ENCODE peak calls at places on chromosomes 5 and 9, in six cellular contexts. Q, V, M, F, I and K are unnamed samples.

GRCh38 chr9:77210116-77210515 is 32.8 kb downstream of the VPS13A start:
- DNase-seq in Q (no peak), V (no peak), M (no peak), F (no peak), I (no peak), K (no peak)

GRCh38 chr5:82723168-82723567 is 354.0 kb downstream of the TMEM167A start:
- DNase-seq in Q (no peak), V (no peak), M (no peak), F (no peak), I (no peak), K (no peak)

GRCh38 chr5:73419414-73420390 is 28.9 kb downstream of the FOXD1 start:
- DNase-seq in Q (no peak), V (no peak), M (peak; percentile 56), F (no peak), I (no peak), K (peak; percentile 69)

GRCh38 chr9:98087420-98088354 is 31.2 kb downstream of the NANS start:
- DNase-seq in Q (no peak), V (peak; percentile 69), M (peak; percentile 74), F (no peak), I (no peak), K (peak; percentile 31)

GRCh38 chr9:70902171-70902570 is 219.2 kb downstream of the TRPM3 start:
- DNase-seq in Q (no peak), V (no peak), M (no peak), F (no peak), I (no peak), K (peak; percentile 52)

GRCh38 chr5:80242849-80243248 is 13.0 kb downstream of the SERINC5 start:
- DNase-seq in Q (no peak), V (no peak), M (peak; percentile 77), F (no peak), I (no peak), K (no peak)

GRCh38 chr5:141604318-141604717 is 14.5 kb downstream of the DIAPH1 start:
- DNase-seq in Q (no peak), V (peak; percentile 83), M (peak; percentile 31), F (peak; percentile 87), I (no peak), K (peak; percentile 92)

GRCh38 chr5:58868931-58869330 is 286.1 kb downstream of the RAB3C start:
- DNase-seq in Q (no peak), V (no peak), M (no peak), F (no peak), I (no peak), K (no peak)

GRCh38 chr5:83059341-83059740 is 17.9 kb downstream of the TMEM167A start:
- DNase-seq in Q (no peak), V (no peak), M (no peak), F (no peak), I (no peak), K (no peak)

GRCh38 chr5:43040287-43041098 is at the start of gene ANXA2R:
- DNase-seq in Q (peak; percentile 67), V (peak; percentile 92), M (peak; percentile 92), F (no peak), I (peak; percentile 63), K (peak; percentile 96)
- TF ChIP-seq CTCF in Q (peak; percentile 68), V (peak; percentile 78), M (peak; percentile 80), F (peak; percentile 90), I (peak; percentile 79), K (peak; percentile 88)

GRCh38 chr5:159210306-159210722 is 961 bp upstream of the RNF145 start:
- DNase-seq in Q (no peak), V (no peak), M (no peak), F (no peak), I (no peak), K (no peak)
- H3K4me3 ChIP-seq in Q (no peak overlapping the region), V (no peak overlapping the region), M (no peak overlapping the region), F (no peak overlapping the region), I (peak overlapping the region; percentile 94), K (no peak overlapping the region)

GRCh38 chr9:86046080-86046636 is 53.2 kb downstream of the GOLM1 start:
- DNase-seq in Q (no peak), V (no peak), M (no peak), F (no peak), I (no peak), K (no peak)

GRCh38 chr9:86043999-86044398 is 55.4 kb downstream of the GOLM1 start:
- DNase-seq in Q (no peak), V (no peak), M (peak; percentile 36), F (no peak), I (no peak), K (no peak)

GRCh38 chr9:86047361-86047760 is 52.0 kb downstream of the GOLM1 start:
- DNase-seq in Q (no peak), V (no peak), M (no peak), F (no peak), I (no peak), K (no peak)

GRCh38 chr9:86045654-86046053 is 53.7 kb downstream of the GOLM1 start:
- DNase-seq in Q (no peak), V (no peak), M (no peak), F (no peak), I (no peak), K (no peak)

DNA sequence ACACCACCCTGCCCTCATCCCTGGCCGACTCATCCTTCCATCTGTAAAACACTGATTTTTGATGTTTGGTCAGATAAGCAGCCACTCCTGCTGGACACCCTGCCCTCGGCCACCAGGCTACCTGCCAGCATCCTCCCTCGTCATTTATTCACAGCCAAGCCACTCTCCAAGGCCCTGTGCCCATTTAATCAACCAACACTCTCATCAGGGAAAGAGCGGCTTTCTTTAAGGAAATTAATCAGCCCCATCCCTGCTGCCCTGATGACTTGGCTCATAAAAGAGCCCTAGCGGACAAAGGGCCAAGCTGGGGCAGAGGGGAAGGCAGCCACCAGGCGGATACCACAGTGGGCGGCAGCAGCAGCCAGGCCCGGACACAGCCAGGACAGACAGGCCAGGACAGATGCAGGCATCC is 52.4 kb downstream of the GOLM1 start:
- DNase-seq in Q (no peak), V (no peak), M (no peak), F (no peak), I (no peak), K (no peak)
- TF ChIP-seq CTCF in Q (no peak), V (no peak), M (no peak), F (no peak), I (no peak), K (no peak)

DNA sequence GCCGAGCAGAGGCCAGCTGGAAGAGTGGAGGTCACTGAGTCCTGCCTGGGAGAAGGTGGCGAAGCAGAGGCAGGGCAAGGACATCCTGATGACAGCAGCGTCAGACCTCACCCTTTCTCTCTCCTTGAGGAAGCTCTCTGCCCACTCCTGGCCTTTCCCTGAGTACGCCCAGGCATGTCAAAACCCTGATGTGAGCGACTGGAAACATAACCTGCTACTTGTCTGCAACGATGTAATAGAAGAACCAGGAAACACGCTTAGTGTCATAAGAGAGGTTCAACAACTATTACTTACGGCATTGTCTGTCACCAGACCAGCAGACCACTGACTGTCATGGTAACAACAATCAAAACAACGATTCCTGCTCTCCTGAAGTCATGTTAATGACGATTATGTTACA is 152.4 kb downstream of the ACTL7B start:
- DNase-seq in Q (no peak), V (no peak), M (no peak), F (no peak), I (no peak), K (no peak)
- H3K4me3 ChIP-seq in Q (no peak overlapping the region), V (no peak overlapping the region), M (no peak overlapping the region), F (no peak overlapping the region), I (no peak overlapping the region), K (no peak overlapping the region)

GRCh38 chr9:123617952-123618678 is 262.1 kb downstream of the CRB2 start:
- DNase-seq in Q (no peak), V (no peak), M (no peak), F (no peak), I (no peak), K (no peak)

GRCh38 chr9:123614503-123615258 is 258.7 kb downstream of the CRB2 start:
- DNase-seq in Q (no peak), V (no peak), M (no peak), F (no peak), I (no peak), K (no peak)

GRCh38 chr9:123615381-123615780 is 259.4 kb downstream of the CRB2 start:
- DNase-seq in Q (no peak), V (no peak), M (no peak), F (no peak), I (no peak), K (no peak)

GRCh38 chr9:123616707-123617106 is 260.7 kb downstream of the CRB2 start:
- DNase-seq in Q (no peak), V (no peak), M (no peak), F (no peak), I (no peak), K (no peak)

DNA sequence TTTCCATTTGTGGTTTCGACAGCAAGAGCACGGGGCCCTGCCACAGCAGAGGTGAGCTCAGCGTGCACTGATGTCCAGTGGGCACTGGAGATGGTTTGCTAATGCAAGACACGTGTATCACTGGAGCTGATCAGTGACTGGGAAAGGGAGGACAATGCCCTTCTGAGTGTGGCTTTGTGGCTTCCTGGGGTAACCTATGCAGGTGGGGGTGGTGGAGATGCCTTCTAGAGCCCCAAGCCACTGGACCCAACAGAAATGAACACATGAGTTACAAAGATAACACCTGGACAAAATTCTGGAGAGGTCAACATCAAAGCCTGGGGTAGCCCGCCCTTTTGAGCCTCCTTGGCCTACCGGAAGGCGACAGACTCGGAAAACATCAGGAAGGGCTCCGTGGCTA is 261.3 kb downstream of the CRB2 start:
- DNase-seq in Q (no peak), V (no peak), M (no peak), F (no peak), I (no peak), K (no peak)
- TF ChIP-seq CTCF in Q (no peak), V (no peak), M (no peak), F (no peak), I (no peak), K (no peak)

DNA sequence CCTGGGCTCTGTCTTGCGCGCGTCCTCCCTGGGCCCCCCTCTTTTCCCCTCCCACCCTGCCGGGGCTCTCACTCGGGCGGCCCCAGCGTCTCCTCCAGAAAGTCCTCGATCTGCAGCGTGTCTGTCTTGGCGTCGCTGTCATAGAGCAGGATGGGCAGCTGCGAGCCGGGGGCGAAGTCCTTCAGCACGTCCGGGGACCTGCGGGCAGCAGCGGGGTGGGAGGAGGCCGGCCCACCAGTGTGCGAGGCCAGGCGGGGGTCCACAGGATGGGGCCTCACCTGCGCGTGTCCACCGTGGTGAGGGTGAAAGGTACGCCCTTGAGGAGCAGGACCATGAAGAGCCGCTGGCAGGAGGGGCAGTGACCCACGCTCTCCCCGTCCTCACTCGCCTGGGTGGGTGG is 998 bp downstream of the CLIC3 start:
- DNase-seq in Q (no peak), V (no peak), M (no peak), F (no peak), I (no peak), K (peak; percentile 10)
- H3K4me3 ChIP-seq in Q (no peak overlapping the region), V (no peak overlapping the region), M (no peak overlapping the region), F (no peak overlapping the region), I (peak overlapping the region; percentile 75), K (peak overlapping the region; percentile 28)

GRCh38 chr5:174109861-174110260 is 64.4 kb downstream of the NSG2 start:
- DNase-seq in Q (no peak), V (no peak), M (no peak), F (no peak), I (no peak), K (no peak)

GRCh38 chr5:174101331-174101730 is 55.8 kb downstream of the NSG2 start:
- DNase-seq in Q (no peak), V (no peak), M (no peak), F (no peak), I (no peak), K (no peak)

GRCh38 chr5:174108765-174109164 is 63.3 kb downstream of the NSG2 start:
- DNase-seq in Q (no peak), V (no peak), M (no peak), F (no peak), I (no peak), K (no peak)

GRCh38 chr5:174110290-174110689 is 64.8 kb downstream of the NSG2 start:
- DNase-seq in Q (no peak), V (no peak), M (no peak), F (no peak), I (no peak), K (no peak)

GRCh38 chr5:174106997-174107655 is 61.6 kb downstream of the NSG2 start:
- DNase-seq in Q (no peak), V (no peak), M (no peak), F (no peak), I (no peak), K (no peak)
- TF ChIP-seq CTCF in Q (no peak), V (no peak), M (no peak), F (no peak), I (no peak), K (no peak)